ENCODE peak calls at places on chromosomes 11 and 22, in nine cellular contexts. D is left ventricle myocardium inferior; L is mucosa of descending colon; K is A673; R is fibroblast of lung; F is CD8-positive, alpha-beta memory T cell; J is adipocyte; N is cardiac muscle cell; Q is effector memory CD4-positive, alpha-beta T cell. B is an unnamed sample.

GRCh38 chr22:40898850-40899357 is 37.0 kb upstream of the DNAJB7 start:
- DNase-seq in D (no peak), L (no peak), K (peak; percentile 84), R (peak; percentile 78), F (no peak), J (peak; percentile 82), N (peak; percentile 71), Q (no peak), B (no peak)

GRCh38 chr22:36386900-36387663 is 685 bp downstream of the MYH9 start:
- DNase-seq in D (peak; percentile 81), L (peak; percentile 89), K (no peak), R (no peak), F (no peak), J (peak; percentile 66), N (no peak), Q (no peak), B (peak; percentile 60)

GRCh38 chr22:38870791-38871359 is 1.1 kb downstream of the CBX6 start:
- DNase-seq in D (no peak), L (no peak), K (no peak), R (no peak), F (no peak), J (peak; percentile 27), N (no peak), Q (no peak), B (no peak)

GRCh38 chr11:73308963-73309960 is 1.2 kb downstream of the ARHGEF17 start:
- DNase-seq in D (peak; percentile 92), L (peak; percentile 86), K (peak; percentile 74), R (peak; percentile 96), F (no peak), J (peak; percentile 99), N (peak; percentile 99), Q (no peak), B (peak; percentile 60)

GRCh38 chr22:40178417-40179409 is 988 bp downstream of the TNRC6B start:
- DNase-seq in D (peak; percentile 28), L (peak; percentile 67), K (peak; percentile 77), R (peak; percentile 48), F (peak; percentile 4), J (peak; percentile 71), N (peak; percentile 59), Q (peak; percentile 16), B (no peak)

GRCh38 chr11:134459246-134460043 is 47.4 kb upstream of the B3GAT1 start:
- DNase-seq in D (no peak), L (no peak), K (no peak), R (no peak), F (no peak), J (no peak), N (no peak), Q (no peak), B (no peak)

GRCh38 chr11:75667268-75667830 is 1.5 kb downstream of the MAP6 start:
- DNase-seq in D (peak; percentile 33), L (peak; percentile 35), K (peak; percentile 26), R (no peak), F (no peak), J (peak; percentile 60), N (peak; percentile 21), Q (no peak), B (no peak)

GRCh38 chr22:22556995-22557925 is 1.8 kb downstream of the PRAME start:
- DNase-seq in D (no peak), L (no peak), K (peak; percentile 35), R (no peak), F (no peak), J (no peak), N (no peak), Q (no peak), B (no peak)

GRCh38 chr22:21694795-21695431 is 29.1 kb downstream of the PPIL2 start:
- DNase-seq in D (no peak), L (no peak), K (no peak), R (no peak), F (no peak), J (no peak), N (no peak), Q (no peak), B (no peak)

DNA sequence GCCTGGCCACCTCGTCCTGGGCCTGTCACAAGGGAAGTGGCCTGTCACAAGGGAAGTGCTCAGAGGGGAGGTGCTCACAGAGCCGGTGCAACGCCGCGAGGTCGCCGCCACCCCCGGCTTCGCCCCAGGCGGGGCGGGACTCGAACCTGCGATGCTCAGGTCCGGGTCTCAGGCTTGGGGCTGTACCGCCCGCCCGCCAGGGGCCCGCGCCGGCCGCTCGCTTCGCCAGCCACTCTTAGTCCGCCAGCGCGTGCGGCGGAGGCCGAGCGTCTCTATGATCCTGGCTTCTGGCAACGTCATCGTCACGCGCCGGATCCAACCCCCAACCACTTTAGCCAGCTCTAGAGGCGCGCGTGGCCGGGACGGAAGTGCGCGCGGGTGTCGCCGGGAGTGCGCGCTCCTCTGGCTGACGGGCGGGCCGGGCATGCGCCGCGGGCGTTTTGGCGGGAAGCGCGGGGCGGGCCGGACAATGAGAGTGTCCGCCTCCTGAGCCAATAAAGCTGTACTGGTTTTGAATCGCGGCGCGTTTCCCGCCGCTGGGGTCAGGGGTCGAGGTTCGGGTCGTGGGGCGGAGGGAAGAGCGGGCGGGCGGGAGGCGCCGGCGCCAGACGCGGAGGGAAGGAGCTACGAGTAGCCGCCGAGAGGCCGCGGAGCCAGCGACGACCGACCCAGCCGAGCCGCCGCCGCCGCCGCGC is at the start of gene TRMT2A:
- DNase-seq in D (peak; percentile 99), L (peak; percentile 99), K (peak; percentile 99), R (peak; percentile 98), F (peak; percentile 93), J (peak; percentile 99), N (peak; percentile 99), Q (peak; percentile 94), B (peak; percentile 98)
- H3K4me1 ChIP-seq in D (peaks cover 52% of the 10 kb centered on the region), L (peaks cover 25% of the 10 kb centered on the region), K (peaks cover 19% of the 10 kb centered on the region), R (peaks cover 9% of the 10 kb centered on the region), F (peaks cover 36% of the 10 kb centered on the region), J (peaks cover 32% of the 10 kb centered on the region), N (peaks cover 10% of the 10 kb centered on the region), Q (peaks cover 24% of the 10 kb centered on the region), B (peaks cover 28% of the 10 kb centered on the region)

GRCh38 chr11:2777396-2777795 is 77.6 kb upstream of the KCNQ1OT1 start:
- DNase-seq in D (peak; percentile 7), L (peak; percentile 14), K (no peak), R (no peak), F (no peak), J (peak; percentile 24), N (peak; percentile 34), Q (no peak), B (peak; percentile 5)

GRCh38 chr11:2779981-2780849 is 80.4 kb upstream of the KCNQ1OT1 start:
- DNase-seq in D (peak; percentile 21), L (peak; percentile 32), K (no peak), R (peak; percentile 12), F (no peak), J (no peak), N (peak; percentile 38), Q (no peak), B (peak; percentile 12)

GRCh38 chr11:2777871-2778629 is 78.3 kb upstream of the KCNQ1OT1 start:
- DNase-seq in D (peak; percentile 16), L (peak; percentile 35), K (no peak), R (no peak), F (no peak), J (no peak), N (no peak), Q (no peak), B (peak; percentile 14)

GRCh38 chr11:2779499-2779980 is 79.7 kb upstream of the KCNQ1OT1 start:
- DNase-seq in D (no peak), L (no peak), K (no peak), R (no peak), F (no peak), J (no peak), N (no peak), Q (no peak), B (no peak)

GRCh38 chr11:2778630-2779498 is 79.1 kb upstream of the KCNQ1OT1 start:
- DNase-seq in D (peak; percentile 78), L (peak; percentile 88), K (no peak), R (peak; percentile 81), F (no peak), J (peak; percentile 76), N (peak; percentile 84), Q (no peak), B (peak; percentile 95)
- H3K4me1 ChIP-seq in D (peaks cover 53% of the 10 kb centered on the region), L (peaks cover 12% of the 10 kb centered on the region), K (no peaks in the 10 kb centered on the region), R (peaks cover 8% of the 10 kb centered on the region), F (peaks cover 6% of the 10 kb centered on the region), J (peaks cover 7% of the 10 kb centered on the region), N (peaks cover 47% of the 10 kb centered on the region), Q (peaks cover 9% of the 10 kb centered on the region), B (peaks cover 24% of the 10 kb centered on the region)

GRCh38 chr11:2380807-2381350 is 3.8 kb downstream of the CD81 start:
- DNase-seq in D (peak; percentile 80), L (peak; percentile 64), K (no peak), R (peak; percentile 48), F (no peak), J (no peak), N (peak; percentile 79), Q (no peak), B (peak; percentile 45)
- H3K4me1 ChIP-seq in D (peaks cover 95% of the 10 kb centered on the region), L (peaks cover 60% of the 10 kb centered on the region), K (peaks cover 6% of the 10 kb centered on the region), R (peaks cover 43% of the 10 kb centered on the region), F (peaks cover 55% of the 10 kb centered on the region), J (peaks cover 51% of the 10 kb centered on the region), N (peaks cover 22% of the 10 kb centered on the region), Q (peaks cover 36% of the 10 kb centered on the region), B (peaks cover 54% of the 10 kb centered on the region)

GRCh38 chr22:43411981-43412807 is at the start of gene MPPED1:
- DNase-seq in D (no peak), L (no peak), K (no peak), R (no peak), F (no peak), J (no peak), N (no peak), Q (no peak), B (no peak)

GRCh38 chr22:43412808-43413785 is 1.3 kb downstream of the MPPED1 start:
- DNase-seq in D (no peak), L (no peak), K (no peak), R (no peak), F (no peak), J (no peak), N (no peak), Q (no peak), B (no peak)

GRCh38 chr22:43409800-43410199 is 2.0 kb upstream of the MPPED1 start:
- DNase-seq in D (no peak), L (no peak), K (no peak), R (no peak), F (no peak), J (no peak), N (no peak), Q (no peak), B (no peak)

GRCh38 chr22:43409046-43409445 is 2.8 kb upstream of the MPPED1 start:
- DNase-seq in D (no peak), L (no peak), K (no peak), R (no peak), F (no peak), J (no peak), N (no peak), Q (no peak), B (no peak)

DNA sequence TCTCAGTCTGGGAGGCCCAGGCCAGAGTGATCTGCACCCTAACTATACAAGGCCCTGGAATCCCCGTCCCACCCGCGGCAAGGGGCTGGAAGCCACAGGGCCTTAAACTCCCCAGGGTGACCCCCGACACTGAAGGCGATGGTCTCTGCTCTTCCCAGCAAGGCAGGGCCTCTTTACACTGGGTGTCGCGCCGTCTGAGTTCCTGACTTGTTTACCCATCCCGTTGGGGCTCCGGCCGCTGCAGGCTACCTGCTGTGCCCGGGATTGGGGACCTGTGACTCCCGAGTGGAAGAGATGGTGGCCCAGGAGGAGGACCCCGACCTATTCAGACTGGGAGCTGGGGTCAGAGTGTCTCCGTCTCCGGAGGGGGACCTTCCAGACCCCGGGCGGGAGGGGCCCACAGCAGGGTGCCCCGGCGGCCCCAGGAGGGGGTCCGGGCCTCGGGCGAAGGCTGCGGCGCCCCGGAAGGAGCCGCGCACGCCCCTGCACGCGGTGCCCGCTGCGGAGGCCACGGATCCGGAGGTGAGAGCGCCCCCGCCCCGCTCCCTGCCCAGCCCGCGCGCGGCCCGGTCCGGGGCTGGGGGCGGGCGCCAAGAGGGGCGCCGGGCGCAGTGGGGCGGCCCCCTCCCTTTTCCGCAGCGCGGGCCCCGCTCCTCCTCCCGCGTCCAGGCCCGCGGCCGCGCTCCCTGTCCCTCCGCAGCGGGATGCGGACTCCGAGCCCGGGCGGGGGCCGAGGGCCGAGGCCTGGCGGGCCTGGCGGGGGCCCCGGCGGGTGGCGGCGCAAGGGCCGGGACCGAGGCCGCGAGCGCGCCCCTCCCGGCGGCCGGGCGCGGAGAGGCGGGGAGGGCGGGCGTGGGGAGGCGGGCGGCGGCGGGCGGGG is 534 bp upstream of the MPPED1 start:
- DNase-seq in D (no peak), L (no peak), K (no peak), R (no peak), F (no peak), J (no peak), N (no peak), Q (no peak), B (no peak)
- H3K4me1 ChIP-seq in D (no peaks in the 10 kb centered on the region), L (no peaks in the 10 kb centered on the region), K (no peaks in the 10 kb centered on the region), R (no peaks in the 10 kb centered on the region), F (no peaks in the 10 kb centered on the region), J (no peaks in the 10 kb centered on the region), N (no peaks in the 10 kb centered on the region), Q (no peaks in the 10 kb centered on the region), B (no peaks in the 10 kb centered on the region)